ENCODE peak calls at places on chromosomes 11 and 22, in seven cellular contexts. O is epithelial cell of esophagus, N is D341Med, V is astrocyte of the hippocampus, E is A172, F is right lobe of liver, S is H54. B is an unnamed sample.

GRCh38 chr11:15591112-15591537 is 476.4 kb downstream of the INSC start:
- DNase-seq in S (no peak), N (no peak), E (no peak), O (no peak), F (no peak), V (no peak), B (no peak)

GRCh38 chr11:88475991-88476418 is 138.5 kb upstream of the CTSC start:
- DNase-seq in S (no peak), F (no peak), E (no peak), O (peak), N (no peak), V (no peak), B (no peak)

GRCh38 chr11:970319-970871 is 44.7 kb downstream of the AP2A2 start:
- DNase-seq in S (no peak), N (no peak), O (no peak), E (no peak), F (no peak), V (no peak), B (no peak)

GRCh38 chr11:15565846-15566245 is 451.1 kb downstream of the INSC start:
- DNase-seq in F (no peak), E (no peak), S (no peak), N (no peak), V (no peak), O (no peak), B (no peak)

GRCh38 chr11:61307354-61307753 is 12.2 kb upstream of the VWCE start:
- DNase-seq in V (no peak), O (no peak), F (no peak), E (no peak), N (no peak), S (no peak), B (no peak)

GRCh38 chr11:64971421-64972233 is at the start of gene MAJIN:
- DNase-seq in F (peak), N (no peak), S (no peak), V (peak), E (no peak), O (peak), B (no peak)

GRCh38 chr11:118536726-118537125 is 5.7 kb downstream of the TMEM25 start:
- DNase-seq in E (no peak), F (no peak), O (peak), N (no peak), S (no peak), V (no peak), B (no peak)

GRCh38 chr11:128775513-128775912 is 81.6 kb downstream of the FLI1 start:
- DNase-seq in N (no peak), S (no peak), V (no peak), E (no peak), F (no peak), O (no peak), B (no peak)

GRCh38 chr11:126072141-126072741 is 9.6 kb upstream of the CDON start:
- DNase-seq in O (peak), V (peak), N (no peak), E (no peak), F (no peak), S (no peak), B (no peak)

GRCh38 chr22:46147061-46147460 is 3.3 kb upstream of the PPARA start:
- DNase-seq in O (no peak), S (no peak), N (no peak), V (no peak), E (no peak), F (peak), B (no peak)

GRCh38 chr11:92122561-92122960 is 102.1 kb upstream of the FAT3 start:
- DNase-seq in V (peak), F (no peak), O (peak), N (no peak), E (peak), S (no peak), B (no peak)

GRCh38 chr11:78081583-78081982 is 1.9 kb upstream of the NDUFC2 start:
- DNase-seq in N (no peak), E (no peak), S (no peak), V (no peak), F (no peak), O (no peak), B (no peak)

GRCh38 chr11:21295508-21295907 is 626.1 kb downstream of the NELL1 start:
- DNase-seq in N (no peak), V (no peak), E (no peak), O (no peak), F (no peak), S (no peak), B (no peak)

GRCh38 chr22:30855266-30855665 is 113.3 kb downstream of the MORC2 start:
- DNase-seq in F (no peak), V (no peak), E (no peak), O (no peak), S (no peak), N (peak), B (no peak)

GRCh38 chr22:39717099-39717498 is 146.5 kb downstream of the CACNA1I start:
- DNase-seq in S (no peak), F (no peak), V (no peak), E (no peak), N (no peak), O (no peak), B (no peak)

GRCh38 chr11:7367803-7368202 is 116.1 kb downstream of the SYT9 start:
- DNase-seq in O (no peak), N (no peak), E (no peak), V (no peak), F (no peak), S (no peak), B (no peak)

GRCh38 chr11:86874314-86875056 is 74.1 kb downstream of the PRSS23 start:
- DNase-seq in F (no peak), E (no peak), S (no peak), N (no peak), O (no peak), V (no peak), B (no peak)

GRCh38 chr22:20031732-20032406 is 11.0 kb downstream of the TANGO2 start:
- DNase-seq in S (no peak), N (no peak), O (peak), F (no peak), V (no peak), E (no peak), B (no peak)

GRCh38 chr11:45857834-45858492 is 10.7 kb downstream of the CRY2 start:
- DNase-seq in O (peak), E (peak), V (peak), F (no peak), S (no peak), N (no peak), B (peak)

GRCh38 chr11:110772863-110773262 is 60.6 kb upstream of the ARHGAP20 start:
- DNase-seq in E (no peak), S (no peak), N (no peak), O (no peak), V (no peak), F (no peak), B (no peak)

GRCh38 chr11:120184946-120185677 is 25.7 kb upstream of the OAF start:
- DNase-seq in N (no peak), E (no peak), F (peak), O (no peak), V (no peak), S (no peak), B (peak)

GRCh38 chr11:112902411-112903011 is 58.7 kb upstream of the NCAM1 start:
- DNase-seq in S (no peak), E (no peak), V (peak), O (no peak), N (no peak), F (no peak), B (no peak)